ENCODE peak calls at places on chromosomes 3 and 15, in four cellular contexts. S is SHP77, H is aorta, Y is HS-27A. Q is an unnamed sample.

GRCh38 chr15:29568840-29569532 is 253.3 kb downstream of the TJP1 start:
- DNase-seq in H (no peak), S (peak; percentile 31), Y (no peak), Q (peak; percentile 70)

GRCh38 chr3:48492461-48493202 is 11.3 kb downstream of the SHISA5 start:
- DNase-seq in S (no peak), Y (no peak), H (no peak), Q (no peak)

GRCh38 chr3:184574552-184575430 is 13.2 kb downstream of the EPHB3 start:
- DNase-seq in Y (no peak), H (no peak), S (no peak), Q (peak; percentile 77)

GRCh38 chr3:179624471-179624870 is 19.9 kb downstream of the NDUFB5 start:
- DNase-seq in H (no peak), Y (no peak), S (no peak), Q (no peak)

GRCh38 chr3:136861890-136862610 is at the start of gene NCK1:
- DNase-seq in Y (peak; percentile 94), S (peak; percentile 96), H (peak; percentile 99), Q (peak; percentile 100)

GRCh38 chr3:38004415-38005075 is 14.0 kb downstream of the VILL start:
- DNase-seq in S (peak; percentile 29), H (peak; percentile 83), Y (no peak), Q (peak; percentile 65)

GRCh38 chr3:124260206-124260915 is 268.4 kb upstream of the ROPN1 start:
- DNase-seq in Y (no peak), H (peak; percentile 86), S (no peak), Q (no peak)

GRCh38 chr3:143901105-143901504 is 52.8 kb upstream of the SLC9A9 start:
- DNase-seq in Y (no peak), S (no peak), H (no peak), Q (no peak)

GRCh38 chr15:47718474-47719440 is 1.5 kb downstream of the SEMA6D start:
- DNase-seq in Y (no peak), S (peak; percentile 36), H (peak; percentile 53), Q (no peak)

GRCh38 chr3:134315286-134316106 is 58.8 kb downstream of the AMOTL2 start:
- DNase-seq in H (peak; percentile 91), Y (no peak), S (no peak), Q (no peak)

GRCh38 chr15:76380249-76380648 is 43.7 kb downstream of the ISL2 start:
- DNase-seq in Y (no peak), S (no peak), H (no peak), Q (no peak)

GRCh38 chr15:56964182-56964581 is 45.7 kb downstream of the TCF12 start:
- DNase-seq in Y (no peak), H (no peak), S (no peak), Q (no peak)

GRCh38 chr3:45105855-45106655 is 40.1 kb downstream of the CDCP1 start:
- DNase-seq in Y (peak; percentile 67), H (no peak), S (no peak), Q (no peak)

GRCh38 chr3:98966862-98967554 is 65.5 kb upstream of the DCBLD2 start:
- DNase-seq in H (no peak), Y (no peak), S (no peak), Q (no peak)

GRCh38 chr15:90349072-90349471 is 3.0 kb upstream of the ZNF774 start:
- DNase-seq in H (no peak), Y (no peak), S (no peak), Q (no peak)

GRCh38 chr3:100155105-100155504 is 40.8 kb upstream of the FILIP1L start:
- DNase-seq in Y (no peak), H (no peak), S (no peak), Q (no peak)

GRCh38 chr3:13655074-13655913 is 106.4 kb downstream of the FBLN2 start:
- DNase-seq in Y (no peak), H (no peak), S (no peak), Q (peak; percentile 79)